ENCODE peak calls at places on chromosomes 5 and 9, in eight cellular contexts. F, B, C, R, D, G, P and E are unnamed samples.

GRCh38 chr9:124448019-124448418 is 2.2 kb upstream of the ADGRD2 start:
- DNase-seq in B (no peak), F (peak), R (no peak), C (no peak), D (no peak), P (no peak), G (no peak), E (no peak)

GRCh38 chr5:91223886-91224285 is 159.2 kb downstream of the ARRDC3 start:
- DNase-seq in B (peak), F (no peak), G (no peak), C (peak), P (no peak), D (no peak), R (no peak), E (no peak)

GRCh38 chr5:117638581-117638980 is 1064.0 kb upstream of the SEMA6A start:
- DNase-seq in D (no peak), P (no peak), R (no peak), G (no peak), F (no peak), B (no peak), C (no peak), E (no peak)

GRCh38 chr9:126499005-126499910 is 114.5 kb upstream of the LMX1B start:
- DNase-seq in G (no peak), D (peak), P (peak), R (no peak), C (peak), B (peak), F (no peak), E (peak)

GRCh38 chr5:143874312-143874711 is 62.4 kb downstream of the HMHB1 start:
- DNase-seq in D (no peak), B (peak), C (peak), P (peak), F (no peak), R (no peak), G (no peak), E (no peak)

GRCh38 chr5:138149530-138149929 is 10.3 kb upstream of the NME5 start:
- DNase-seq in R (no peak), D (no peak), G (no peak), C (peak), B (no peak), P (no peak), F (no peak), E (peak)

GRCh38 chr9:129626079-129626943 is at the start of gene NTMT1:
- DNase-seq in D (peak), B (peak), G (peak), C (peak), R (peak), P (peak), F (peak), E (peak)

GRCh38 chr9:137222190-137223077 is at the start of gene RNF208:
- DNase-seq in G (no peak), R (no peak), B (no peak), D (no peak), C (peak), F (no peak), P (no peak), E (no peak)

GRCh38 chr9:136640176-136641086 is 22.3 kb upstream of the EGFL7 start:
- DNase-seq in D (no peak), B (no peak), F (no peak), C (peak), R (no peak), P (peak), G (no peak), E (no peak)

GRCh38 chr5:143771229-143772001 is 40.5 kb upstream of the HMHB1 start:
- DNase-seq in G (no peak), B (no peak), C (peak), F (no peak), R (no peak), P (no peak), D (no peak), E (no peak)

GRCh38 chr9:114899461-114899860 is 30.9 kb downstream of the TNFSF8 start:
- DNase-seq in C (no peak), F (no peak), B (no peak), D (no peak), G (no peak), P (no peak), R (no peak), E (no peak)

GRCh38 chr9:127498298-127498697 is 47.0 kb downstream of the LRSAM1 start:
- DNase-seq in P (no peak), R (no peak), D (no peak), G (no peak), B (no peak), F (no peak), C (no peak), E (peak)

GRCh38 chr5:135497971-135498661 is 37.6 kb downstream of the NEUROG1 start:
- DNase-seq in B (no peak), C (peak), R (no peak), G (no peak), F (peak), D (peak), P (no peak), E (peak)

GRCh38 chr5:92508271-92508670 is 1072.7 kb downstream of the NR2F1-AS1 start:
- DNase-seq in C (no peak), P (no peak), G (no peak), B (no peak), F (no peak), D (no peak), R (no peak), E (peak)

GRCh38 chr9:33737811-33738606 is 57.4 kb upstream of the PRSS3 start:
- DNase-seq in P (peak), G (no peak), C (peak), D (peak), B (peak), R (no peak), F (peak), E (peak)